ENCODE peak calls at places on chromosome 15, in eight cellular contexts. C, L, X, R, S, W, Q and U are unnamed samples.

GRCh38 chr15:58532126-58532525 is 100.3 kb downstream of the LIPC start:
- DNase-seq in C (no peak), L (no peak), X (no peak), R (no peak), S (no peak), W (no peak), Q (no peak), U (no peak)

GRCh38 chr15:65494066-65494465 is 23.4 kb downstream of the DPP8 start:
- DNase-seq in C (no peak), L (no peak), X (no peak), R (no peak), S (no peak), W (no peak), Q (no peak), U (no peak)

GRCh38 chr15:63938486-63939061 is 104.8 kb upstream of the HERC1 start:
- DNase-seq in C (no peak), L (no peak), X (no peak), R (no peak), S (no peak), W (no peak), Q (peak; percentile 23), U (no peak)

GRCh38 chr15:56028430-56028829 is 35.0 kb upstream of the NEDD4 start:
- DNase-seq in C (no peak), L (no peak), X (no peak), R (no peak), S (no peak), W (no peak), Q (no peak), U (no peak)

GRCh38 chr15:84633311-84634227 is 20.5 kb downstream of the WDR73 start:
- DNase-seq in C (peak; percentile 81), L (peak; percentile 61), X (peak; percentile 78), R (peak; percentile 60), S (peak; percentile 90), W (peak; percentile 55), Q (peak; percentile 73), U (peak; percentile 47)

GRCh38 chr15:67147410-67147949 is 82.1 kb downstream of the SMAD3 start:
- DNase-seq in C (no peak), L (no peak), X (no peak), R (no peak), S (no peak), W (no peak), Q (no peak), U (no peak)

GRCh38 chr15:78341057-78341763 is 1.1 kb downstream of the CRABP1 start:
- DNase-seq in C (no peak), L (no peak), X (peak; percentile 36), R (no peak), S (peak; percentile 54), W (no peak), Q (no peak), U (no peak)

GRCh38 chr15:37783290-37783689 is 151.2 kb upstream of the TMCO5A start:
- DNase-seq in C (no peak), L (no peak), X (no peak), R (no peak), S (no peak), W (no peak), Q (no peak), U (no peak)

GRCh38 chr15:39591141-39591895 is 10.4 kb downstream of the THBS1 start:
- DNase-seq in C (no peak), L (no peak), X (no peak), R (peak; percentile 64), S (no peak), W (no peak), Q (peak; percentile 86), U (no peak)

GRCh38 chr15:78147566-78147965 is 1.6 kb upstream of the IDH3A start:
- DNase-seq in C (no peak), L (no peak), X (no peak), R (no peak), S (no peak), W (no peak), Q (no peak), U (no peak)

GRCh38 chr15:48582472-48583235 is 62.9 kb downstream of the FBN1 start:
- DNase-seq in C (no peak), L (no peak), X (no peak), R (no peak), S (no peak), W (no peak), Q (peak; percentile 99), U (no peak)

DNA sequence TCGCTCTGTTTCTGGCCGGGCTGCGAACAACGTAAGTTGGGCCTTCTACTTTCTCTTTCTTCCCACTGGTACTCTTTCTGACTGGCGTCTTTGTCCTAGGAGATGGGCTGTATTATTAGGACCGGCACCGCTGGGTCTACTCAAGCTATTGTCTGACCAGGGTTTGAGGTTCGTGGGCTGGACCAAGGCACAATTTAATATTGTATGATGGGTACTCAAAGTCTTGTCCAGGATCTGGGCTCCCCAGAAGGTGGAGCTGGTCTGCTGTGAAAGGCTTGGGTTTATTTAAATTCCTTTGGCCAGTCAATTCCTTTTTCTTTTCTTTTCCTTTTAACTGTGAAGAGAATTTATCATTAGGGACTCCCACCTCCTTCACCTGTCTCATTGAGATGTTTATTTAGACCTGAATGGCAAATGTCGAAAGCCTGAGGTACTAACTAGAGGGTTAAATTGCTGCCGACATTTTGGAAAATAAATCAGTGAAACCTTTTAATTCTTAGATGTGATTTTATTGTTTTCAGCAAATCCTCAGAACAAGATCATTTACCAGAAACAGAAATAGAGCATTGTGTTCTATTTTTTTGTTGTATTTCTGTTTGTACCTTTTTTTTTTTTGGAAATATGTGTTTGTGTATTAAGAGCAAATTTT is 410 bp downstream of the LRRC49 start:
- DNase-seq in C (no peak), L (peak; percentile 49), X (peak; percentile 72), R (peak; percentile 67), S (no peak), W (peak; percentile 49), Q (peak; percentile 76), U (peak; percentile 38)
- TF ChIP-seq CTCF in C (peak; percentile 65), L (no peak), X (peak; percentile 85), R (peak; percentile 80), S (peak; percentile 39), W (peak; percentile 76), Q (peak; percentile 72), U (peak; percentile 56)

GRCh38 chr15:75666823-75667501 is 19.2 kb downstream of the SNX33 start:
- DNase-seq in C (no peak), L (peak; percentile 49), X (peak; percentile 96), R (peak; percentile 99), S (peak; percentile 74), W (peak; percentile 99), Q (peak; percentile 100), U (no peak)
- TF ChIP-seq CTCF in C (no peak), L (no peak), X (no peak), R (peak; percentile 23), S (no peak), W (no peak), Q (peak; percentile 9), U (no peak)

GRCh38 chr15:100650685-100651084 is 48.3 kb downstream of the ASB7 start:
- DNase-seq in C (no peak), L (no peak), X (peak; percentile 21), R (no peak), S (no peak), W (peak; percentile 47), Q (no peak), U (no peak)

GRCh38 chr15:100651253-100651652 is 48.9 kb downstream of the ASB7 start:
- DNase-seq in C (no peak), L (no peak), X (peak; percentile 15), R (peak; percentile 39), S (no peak), W (no peak), Q (peak; percentile 76), U (no peak)

GRCh38 chr15:100658895-100659294 is 56.5 kb downstream of the ASB7 start:
- DNase-seq in C (no peak), L (no peak), X (no peak), R (no peak), S (no peak), W (no peak), Q (no peak), U (no peak)

DNA sequence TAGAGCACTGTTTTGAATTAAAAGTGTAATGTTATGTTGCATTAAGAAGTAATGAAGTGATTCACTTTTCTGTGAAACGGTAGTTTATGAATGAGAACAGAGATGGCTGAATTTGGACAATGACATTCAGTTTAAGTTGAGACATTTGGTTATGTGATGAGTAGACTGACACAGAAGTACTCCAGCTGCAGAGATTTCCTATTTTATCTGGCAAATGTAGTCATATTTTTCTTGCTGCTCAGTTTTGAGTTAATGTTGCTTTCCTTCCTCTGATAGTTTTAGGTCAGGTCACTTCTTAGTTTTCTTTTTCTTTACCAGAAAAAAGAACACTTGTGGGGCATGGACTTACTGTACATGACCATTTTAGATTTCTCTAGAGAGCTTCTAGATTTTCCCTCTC is 51.2 kb downstream of the ASB7 start:
- DNase-seq in C (no peak), L (no peak), X (no peak), R (no peak), S (no peak), W (no peak), Q (no peak), U (no peak)
- TF ChIP-seq CTCF in C (no peak), L (no peak), X (no peak), R (no peak), S (no peak), W (no peak), Q (no peak), U (no peak)

GRCh38 chr15:90207252-90207651 is 6.1 kb downstream of the SEMA4B start:
- DNase-seq in C (no peak), L (no peak), X (no peak), R (no peak), S (no peak), W (no peak), Q (no peak), U (no peak)
- TF ChIP-seq CTCF in C (no peak), L (no peak), X (no peak), R (no peak), S (no peak), W (no peak), Q (no peak), U (no peak)

GRCh38 chr15:25739687-25740121 is 123.4 kb downstream of the ATP10A start:
- DNase-seq in C (no peak), L (no peak), X (peak; percentile 40), R (peak; percentile 37), S (no peak), W (no peak), Q (peak; percentile 40), U (no peak)
- TF ChIP-seq CTCF in C (peak; percentile 58), L (no peak), X (peak; percentile 34), R (peak; percentile 69), S (no peak), W (no peak), Q (peak; percentile 57), U (peak; percentile 23)

DNA sequence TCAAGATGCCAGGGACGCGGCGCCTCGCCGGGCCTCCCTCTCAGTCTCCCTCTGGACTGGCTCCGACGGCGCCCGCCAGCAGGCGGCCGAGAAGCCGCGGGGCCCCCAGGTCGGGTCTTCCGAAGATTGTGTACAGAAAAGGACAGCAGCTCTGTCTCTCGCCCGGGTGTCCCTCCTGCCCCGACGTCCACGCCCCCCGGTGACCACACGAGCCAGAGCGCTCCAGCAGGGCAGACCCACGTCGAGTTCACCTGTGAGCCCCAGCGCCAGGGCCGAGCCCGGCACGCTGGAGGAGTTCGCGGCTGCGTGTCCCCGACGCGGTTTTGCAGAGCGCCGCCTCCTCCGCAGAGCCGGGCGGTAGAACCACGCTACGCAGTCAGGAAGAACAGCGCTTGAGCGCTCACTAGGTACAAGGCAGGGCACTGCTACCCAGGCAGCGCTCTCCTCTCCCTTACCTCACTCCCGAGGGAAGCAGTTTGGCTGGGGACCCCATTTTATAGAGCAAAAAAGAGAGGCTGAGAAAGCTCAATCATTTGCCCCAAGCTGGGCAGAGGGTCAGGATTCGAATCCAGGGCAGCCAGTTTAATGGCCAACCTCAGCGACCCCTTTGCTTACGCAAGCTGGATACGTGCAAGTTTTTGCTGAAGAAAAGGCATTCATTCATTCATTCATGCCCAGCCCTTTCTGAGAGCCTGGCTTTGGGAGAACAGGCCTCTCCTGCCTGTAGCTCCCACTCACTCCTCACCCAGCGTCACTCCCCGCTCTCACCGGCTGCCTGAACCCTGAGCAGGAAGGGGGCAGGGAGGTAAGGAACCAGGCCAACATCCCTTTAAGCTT is 3.0 kb upstream of the TLE3 start:
- DNase-seq in C (no peak), L (peak; percentile 79), X (peak; percentile 50), R (no peak), S (peak; percentile 90), W (no peak), Q (no peak), U (peak; percentile 44)
- TF ChIP-seq CTCF in C (peak; percentile 75), L (peak; percentile 19), X (peak; percentile 35), R (peak; percentile 64), S (peak; percentile 6), W (peak; percentile 41), Q (peak; percentile 27), U (no peak)